ENCODE peak calls at places on chromosome 14, in seven cellular contexts. V is stimulated activated naive CD8-positive, alpha-beta T cell treated with anti-CD3 and anti-CD28 coated beads, Interleukin-15, amount 100 ng/mL, for 72 hours; W is sciatic nerve; N is A549; S is amniotic stem cell; G is ureter; A is HFF-Myc. Y is an unnamed sample.

GRCh38 chr14:67446371-67447032 is 34.5 kb upstream of the PLEK2 start:
- DNase-seq in V (no peak), W (no peak), N (no peak), S (no peak), G (no peak), A (no peak), Y (no peak)

GRCh38 chr14:74595006-74595735 is 16.9 kb downstream of the LTBP2 start:
- DNase-seq in V (no peak), W (peak), N (no peak), S (no peak), G (no peak), A (no peak), Y (no peak)

GRCh38 chr14:70317969-70318634 is 41.4 kb downstream of the COX16 start:
- DNase-seq in V (no peak), W (no peak), N (peak), S (peak), G (no peak), A (peak), Y (peak)

GRCh38 chr14:72516936-72517408 is 376.9 kb downstream of the DPF3 start:
- DNase-seq in V (peak), W (peak), N (no peak), S (peak), G (peak), A (peak), Y (peak)

GRCh38 chr14:32693114-32693513 is 245.6 kb upstream of the NPAS3 start:
- DNase-seq in V (no peak), W (no peak), N (no peak), S (no peak), G (no peak), A (no peak), Y (no peak)

GRCh38 chr14:42633504-42634095 is 1026.9 kb downstream of the LRFN5 start:
- DNase-seq in V (no peak), W (no peak), N (no peak), S (no peak), G (no peak), A (no peak), Y (no peak)

GRCh38 chr14:35285168-35285990 is 6.8 kb upstream of the PSMA6 start:
- DNase-seq in V (peak), W (no peak), N (no peak), S (no peak), G (no peak), A (no peak), Y (no peak)

GRCh38 chr14:20489093-20489994 is 16.0 kb upstream of the RNASE10 start:
- DNase-seq in V (no peak), W (no peak), N (no peak), S (no peak), G (no peak), A (no peak), Y (no peak)

GRCh38 chr14:69041783-69042182 is 62.7 kb upstream of the ACTN1 start:
- DNase-seq in V (no peak), W (no peak), N (no peak), S (no peak), G (no peak), A (no peak), Y (no peak)

GRCh38 chr14:36973806-36974442 is 198.5 kb downstream of the SLC25A21 start:
- DNase-seq in V (no peak), W (no peak), N (no peak), S (no peak), G (no peak), A (no peak), Y (no peak)

GRCh38 chr14:100680439-100681051 is 46.1 kb upstream of the DLK1 start:
- DNase-seq in V (no peak), W (no peak), N (no peak), S (no peak), G (no peak), A (no peak), Y (no peak)

GRCh38 chr14:99546230-99546879 is 57.7 kb downstream of the CCDC85C start:
- DNase-seq in V (no peak), W (no peak), N (no peak), S (no peak), G (no peak), A (no peak), Y (no peak)

GRCh38 chr14:102527255-102528232 is 18.0 kb upstream of the ANKRD9 start:
- DNase-seq in V (no peak), W (no peak), N (peak), S (no peak), G (no peak), A (no peak), Y (no peak)

GRCh38 chr14:75334191-75335051 is 55.8 kb downstream of the FOS start:
- DNase-seq in V (peak), W (peak), N (no peak), S (no peak), G (no peak), A (no peak), Y (no peak)

GRCh38 chr14:53356361-53357150 is 203.4 kb upstream of the DDHD1 start:
- DNase-seq in V (no peak), W (no peak), N (no peak), S (no peak), G (no peak), A (no peak), Y (no peak)

GRCh38 chr14:22070119-22070982 is 396.7 kb upstream of the OR4E1 start:
- DNase-seq in V (peak), W (no peak), N (no peak), S (no peak), G (no peak), A (no peak), Y (no peak)

GRCh38 chr14:31380106-31380505 is 40.2 kb downstream of the HEATR5A start:
- DNase-seq in V (no peak), W (no peak), N (no peak), S (no peak), G (no peak), A (no peak), Y (no peak)

GRCh38 chr14:37150414-37150813 is 22.0 kb downstream of the SLC25A21 start:
- DNase-seq in V (no peak), W (no peak), N (peak), S (peak), G (no peak), A (no peak), Y (peak)

GRCh38 chr14:42322486-42323284 is 716.0 kb downstream of the LRFN5 start:
- DNase-seq in V (no peak), W (no peak), N (no peak), S (no peak), G (no peak), A (no peak), Y (no peak)

GRCh38 chr14:102034301-102034700 is 52.5 kb downstream of the HSP90AA1 start:
- DNase-seq in V (no peak), W (no peak), N (no peak), S (no peak), G (no peak), A (no peak), Y (no peak)

GRCh38 chr14:65228436-65228835 is 126.1 kb upstream of the MAX start:
- DNase-seq in V (no peak), W (no peak), N (no peak), S (no peak), G (no peak), A (no peak), Y (no peak)